ENCODE peak calls at places on chromosomes 11 and 22, in eight cellular contexts. V, K, M, I, D, Y, T and J are unnamed samples.

GRCh38 chr11:128895505-128895904 is 4.3 kb downstream of the KCNJ5 start:
- DNase-seq in V (no peak), K (peak), M (no peak), I (no peak), D (no peak), Y (no peak), T (no peak), J (no peak)

GRCh38 chr11:122781378-122782040 is 56.8 kb upstream of the CRTAM start:
- DNase-seq in V (peak), K (peak), M (peak), I (peak), D (peak), Y (peak), T (peak), J (peak)

GRCh38 chr11:726278-726915 is 20.4 kb downstream of the EPS8L2 start:
- DNase-seq in V (peak), K (peak), M (no peak), I (no peak), D (no peak), Y (no peak), T (peak), J (no peak)

GRCh38 chr11:133164986-133165385 is 367.3 kb downstream of the OPCML start:
- DNase-seq in V (no peak), K (no peak), M (no peak), I (no peak), D (no peak), Y (no peak), T (no peak), J (no peak)

GRCh38 chr11:123235117-123235686 is 40.2 kb upstream of the CLMP start:
- DNase-seq in V (no peak), K (peak), M (peak), I (peak), D (no peak), Y (no peak), T (peak), J (no peak)

GRCh38 chr11:76911415-76911808 is 50.7 kb downstream of the ACER3 start:
- DNase-seq in V (no peak), K (no peak), M (no peak), I (no peak), D (no peak), Y (no peak), T (no peak), J (no peak)

GRCh38 chr11:6632116-6633073 is 13.2 kb upstream of the TPP1 start:
- DNase-seq in V (no peak), K (no peak), M (no peak), I (no peak), D (no peak), Y (no peak), T (peak), J (no peak)

GRCh38 chr22:50017701-50018224 is 5.2 kb upstream of the IL17REL start:
- DNase-seq in V (no peak), K (no peak), M (no peak), I (no peak), D (no peak), Y (no peak), T (peak), J (no peak)

GRCh38 chr11:12358302-12359188 is 18.8 kb upstream of the PARVA start:
- DNase-seq in V (no peak), K (no peak), M (no peak), I (no peak), D (no peak), Y (no peak), T (no peak), J (no peak)

GRCh38 chr22:20176421-20177060 is 25.7 kb upstream of the CCDC188 start:
- DNase-seq in V (no peak), K (no peak), M (no peak), I (no peak), D (no peak), Y (no peak), T (no peak), J (no peak)

GRCh38 chr11:96333076-96333744 is 9.8 kb downstream of the MAML2 start:
- DNase-seq in V (no peak), K (no peak), M (no peak), I (no peak), D (no peak), Y (no peak), T (no peak), J (no peak)

GRCh38 chr22:18962308-18962635 is 26.2 kb upstream of the PRODH start:
- DNase-seq in V (no peak), K (no peak), M (no peak), I (no peak), D (no peak), Y (no peak), T (no peak), J (no peak)

GRCh38 chr11:63670738-63671321 is 346 bp downstream of the ATL3 start:
- DNase-seq in V (peak), K (peak), M (peak), I (peak), D (no peak), Y (no peak), T (peak), J (peak)

GRCh38 chr11:3200388-3201111 is 18.1 kb downstream of the MRGPRG start:
- DNase-seq in V (no peak), K (no peak), M (no peak), I (no peak), D (no peak), Y (no peak), T (peak), J (no peak)

GRCh38 chr11:66150140-66150539 is 80.1 kb downstream of the PACS1 start:
- DNase-seq in V (no peak), K (no peak), M (no peak), I (no peak), D (no peak), Y (no peak), T (no peak), J (no peak)

GRCh38 chr11:109734602-109735001 is 312.6 kb downstream of the C11orf87 start:
- DNase-seq in V (no peak), K (no peak), M (no peak), I (no peak), D (peak), Y (no peak), T (no peak), J (no peak)